ENCODE peak calls at places on chromosomes 13 and 19, in six cellular contexts. I is IMR-90, Q is H1, G is neuronal stem cell, S is mesenchymal stem cell, L is trophoblast cell. B is an unnamed sample.
A peak's percentile ranks its signal among the peaks of the same experiment; 100 is the strongest.

GRCh38 chr19:16938211-16938610 is 49.4 kb downstream of the F2RL3 start:
- DNase-seq in L (no peak), Q (no peak), G (no peak), I (no peak), S (no peak), B (no peak)

GRCh38 chr19:39137131-39137530 is 11.5 kb downstream of the PAK4 start:
- DNase-seq in I (no peak), L (no peak), G (no peak), S (no peak), Q (no peak), B (no peak)

GRCh38 chr19:14023404-14024235 is 4.3 kb upstream of the RLN3 start:
- DNase-seq in Q (peak; percentile 62), S (peak; percentile 73), G (no peak), L (no peak), I (peak; percentile 44), B (peak; percentile 85)

GRCh38 chr13:38662362-38662761 is 24.5 kb upstream of the FREM2 start:
- DNase-seq in L (no peak), Q (no peak), G (no peak), I (peak; percentile 16), S (peak; percentile 77), B (no peak)

GRCh38 chr13:48214519-48215121 is 18.4 kb upstream of the ITM2B start:
- DNase-seq in I (no peak), S (no peak), Q (no peak), L (no peak), G (no peak), B (no peak)

GRCh38 chr13:48160879-48161278 is 66.0 kb upstream of the MED4 start:
- DNase-seq in S (peak; percentile 23), Q (no peak), I (no peak), L (no peak), G (no peak), B (no peak)

GRCh38 chr19:42288411-42288810 is 13.5 kb upstream of the PRR19 start:
- DNase-seq in L (no peak), Q (no peak), I (no peak), G (no peak), S (no peak), B (no peak)

GRCh38 chr13:104837756-104838155 is 1697.7 kb downstream of the EFNB2 start:
- DNase-seq in G (no peak), Q (no peak), I (no peak), L (no peak), S (no peak), B (no peak)

GRCh38 chr19:23882493-23882892 is 32.2 kb upstream of the ZNF726 start:
- DNase-seq in S (no peak), I (no peak), Q (no peak), L (no peak), G (no peak), B (no peak)

GRCh38 chr13:63938851-63939250 is 2523.2 kb upstream of the PCDH20 start:
- DNase-seq in S (no peak), I (peak; percentile 48), Q (no peak), L (no peak), G (no peak), B (no peak)

GRCh38 chr13:114059946-114060860 is 72.2 kb downstream of the RASA3 start:
- DNase-seq in S (no peak), I (no peak), L (no peak), G (no peak), Q (no peak), B (no peak)

GRCh38 chr19:32748497-32748896 is 28.9 kb downstream of the TDRD12 start:
- DNase-seq in Q (no peak), S (no peak), G (no peak), I (no peak), L (no peak), B (no peak)

GRCh38 chr13:48731957-48732569 is 78.3 kb downstream of the CYSLTR2 start:
- DNase-seq in S (no peak), L (peak; percentile 69), I (no peak), Q (peak; percentile 15), G (peak; percentile 38), B (peak; percentile 74)

GRCh38 chr13:48646791-48647190 is 6.9 kb upstream of the CYSLTR2 start:
- DNase-seq in I (no peak), G (no peak), S (no peak), Q (no peak), L (peak; percentile 21), B (peak; percentile 33)

GRCh38 chr13:98563071-98563470 is 13.8 kb downstream of the STK24 start:
- DNase-seq in L (peak; percentile 54), G (no peak), Q (no peak), S (no peak), I (no peak), B (no peak)

GRCh38 chr19:12937243-12938053 is 961 bp upstream of the CALR start:
- DNase-seq in I (no peak), S (peak; percentile 55), Q (no peak), L (peak; percentile 34), G (no peak), B (peak; percentile 77)

GRCh38 chr19:53961523-53962345 is 1.0 kb upstream of the CACNG8 start:
- DNase-seq in L (no peak), G (no peak), Q (no peak), I (no peak), S (no peak), B (no peak)

GRCh38 chr13:72849571-72849970 is 67.6 kb downstream of the PIBF1 start:
- DNase-seq in I (peak; percentile 46), Q (no peak), L (no peak), G (no peak), S (no peak), B (no peak)

GRCh38 chr13:49858183-49858856 is 65.8 kb upstream of the KPNA3 start:
- DNase-seq in G (no peak), S (peak; percentile 97), Q (no peak), L (peak; percentile 94), I (peak; percentile 99), B (no peak)

GRCh38 chr13:97460004-97460756 is 26.2 kb downstream of the RAP2A start:
- DNase-seq in Q (no peak), S (peak; percentile 33), G (no peak), L (peak; percentile 83), I (peak; percentile 38), B (no peak)

GRCh38 chr19:23554548-23554947 is 132.5 kb downstream of the ZNF675 start:
- DNase-seq in S (no peak), L (peak; percentile 74), G (no peak), I (no peak), Q (no peak), B (no peak)

GRCh38 chr19:5319516-5319915 is 21.1 kb downstream of the PTPRS start:
- DNase-seq in S (no peak), I (no peak), L (no peak), Q (no peak), G (no peak), B (no peak)

GRCh38 chr13:68927387-68928026 is 1180.1 kb upstream of the ATXN8OS start:
- DNase-seq in Q (peak; percentile 43), G (peak; percentile 54), L (peak; percentile 77), I (no peak), S (peak; percentile 39), B (peak; percentile 78)

DNA sequence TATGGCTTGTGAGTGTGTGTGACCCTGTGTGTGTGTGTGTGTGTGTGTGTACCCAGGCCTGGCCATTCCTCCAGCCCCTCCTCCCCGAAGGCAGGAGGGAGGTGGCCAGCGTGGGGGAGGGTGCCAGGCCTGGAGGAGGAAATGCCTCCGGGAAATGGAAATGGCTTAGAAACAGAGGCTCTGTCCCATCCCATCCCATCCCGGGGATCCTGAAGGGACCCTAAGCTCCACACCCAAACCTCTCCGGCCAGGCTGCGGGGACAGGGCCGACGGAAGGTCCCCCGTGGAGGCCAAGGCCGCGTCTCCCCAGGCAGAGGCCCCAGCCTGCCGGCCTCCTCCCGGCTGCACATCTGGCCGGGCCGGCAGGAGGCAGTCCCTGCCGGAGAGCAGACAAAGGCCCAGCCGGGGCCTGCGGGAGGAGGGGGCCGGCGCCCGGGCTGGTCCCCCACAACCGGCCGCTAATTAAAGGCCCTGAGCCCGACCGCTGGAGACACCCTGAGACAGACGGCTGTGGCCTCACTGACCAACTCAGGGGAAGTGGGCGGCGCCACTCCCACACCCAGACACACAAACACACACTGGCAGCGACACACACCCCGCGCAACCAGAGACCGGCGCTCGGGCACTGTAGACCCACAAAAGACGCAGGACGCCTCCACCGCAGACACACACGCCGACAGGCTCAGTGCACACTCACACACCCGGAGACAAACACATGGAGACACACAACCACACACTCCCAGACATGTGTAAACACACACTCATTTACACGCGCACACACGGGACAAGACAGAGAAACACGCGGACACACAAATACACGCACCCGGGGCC is 1.1 kb downstream of the ADAMTS10 start:
- DNase-seq in I (peak; percentile 60), L (no peak), Q (peak; percentile 36), G (peak; percentile 77), S (peak; percentile 83), B (peak; percentile 82)
- H2BK120ac ChIP-seq in I (peak overlapping the region; percentile 50), L (peak overlapping the region; percentile 60), Q (peak overlapping the region; percentile 99), G (peak overlapping the region; percentile 6), S (no peak overlapping the region), B (no peak overlapping the region)

GRCh38 chr13:20426766-20427448 is 98.8 kb downstream of the CRYL1 start:
- DNase-seq in I (peak; percentile 32), L (no peak), G (no peak), S (peak; percentile 24), Q (no peak), B (no peak)
- H3K9ac ChIP-seq in I (no peak overlapping the region), L (no peak overlapping the region), G (no peak overlapping the region), S (peak overlapping the region; percentile 4), Q (no peak overlapping the region), B (no peak overlapping the region)

GRCh38 chr19:9936151-9937000 is at the start of gene OLFM2:
- DNase-seq in I (no peak), L (no peak), Q (no peak), S (no peak), G (peak; percentile 63), B (peak; percentile 89)
- H2BK120ac ChIP-seq in I (peak within 1 kb of the TSS; percentile 53), L (no peak within 1 kb of the TSS), Q (peak within 1 kb of the TSS; percentile 92), S (peak within 1 kb of the TSS; percentile 39), G (no peak within 1 kb of the TSS), B (no peak within 1 kb of the TSS)

DNA sequence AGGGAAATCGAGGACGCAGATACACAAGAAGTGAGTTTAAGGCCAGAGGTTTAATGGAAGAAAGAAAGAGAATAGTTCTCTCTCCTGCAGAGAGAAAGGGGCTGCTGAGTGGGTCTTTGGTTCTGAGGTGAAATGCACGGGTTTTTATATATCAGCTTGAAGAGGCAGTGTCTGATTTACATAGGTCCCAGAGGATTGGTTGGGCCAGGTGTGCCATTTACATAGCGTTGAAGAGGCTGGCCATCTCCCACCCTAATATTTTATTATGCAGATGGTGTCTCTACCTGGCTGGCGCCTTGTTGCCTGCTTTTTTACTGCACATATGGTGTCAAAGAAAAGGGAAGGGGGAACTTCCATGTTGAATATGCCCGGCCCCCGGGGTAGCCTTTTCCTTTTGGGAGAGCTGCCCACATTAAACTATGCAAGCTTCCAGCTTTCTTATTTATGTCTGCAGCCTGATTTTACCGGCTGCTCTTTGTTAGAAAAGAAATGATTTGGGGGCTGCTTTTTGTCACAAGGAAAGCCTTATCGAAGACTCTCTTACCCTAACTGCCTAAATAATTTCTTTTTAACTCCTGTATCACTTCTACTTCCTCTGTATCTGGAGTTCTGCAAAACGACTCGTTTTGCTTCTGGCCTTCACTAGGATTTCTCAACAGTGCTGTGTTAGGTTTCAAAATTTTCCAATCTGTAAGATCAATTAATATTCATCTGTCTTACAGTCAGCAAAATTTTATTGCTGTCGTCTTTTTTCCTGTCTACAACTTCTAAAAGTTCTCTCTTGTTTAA is 268.5 kb downstream of the B3GLCT start:
- DNase-seq in Q (no peak), S (no peak), L (no peak), I (no peak), G (no peak), B (no peak)
- H3K9ac ChIP-seq in Q (no peak overlapping the region), S (no peak overlapping the region), L (no peak overlapping the region), I (no peak overlapping the region), G (no peak overlapping the region), B (no peak overlapping the region)